ENCODE peak calls at places on chromosomes 1 and 21, in nine cellular contexts. T is cardiac muscle cell, D is prostate gland, S is brain microvascular endothelial cell, K is fibroblast of lung, P is GM23338, H is right atrium auricular region, O is psoas muscle, G is Panc1. X is an unnamed sample.

GRCh38 chr1:40653851-40654537 is 11.5 kb downstream of the RIMS3 start:
- DNase-seq in T (peak; percentile 17), D (no peak), S (no peak), K (no peak), P (peak; percentile 80), H (no peak), O (no peak), G (no peak), X (no peak)

GRCh38 chr1:25246600-25247023 is 642 bp downstream of the RSRP1 start:
- DNase-seq in T (no peak), D (no peak), S (no peak), K (peak; percentile 15), P (peak; percentile 37), H (no peak), O (peak; percentile 72), G (no peak), X (peak; percentile 65)

GRCh38 chr1:184838374-184838995 is 83.8 kb upstream of the EDEM3 start:
- DNase-seq in T (peak; percentile 86), D (peak; percentile 73), S (peak; percentile 92), K (peak; percentile 91), P (no peak), H (peak; percentile 80), O (peak; percentile 78), G (no peak), X (peak; percentile 67)

GRCh38 chr1:160711528-160712311 is at the start of gene CD48:
- DNase-seq in T (no peak), D (no peak), S (no peak), K (no peak), P (no peak), H (no peak), O (no peak), G (no peak), X (no peak)

GRCh38 chr21:30733026-30733425 is 14.0 kb downstream of the KRTAP21-2 start:
- DNase-seq in T (no peak), D (no peak), S (no peak), K (no peak), P (no peak), H (no peak), O (no peak), G (no peak), X (no peak)

GRCh38 chr1:55690366-55690765 is 475.2 kb upstream of the USP24 start:
- DNase-seq in T (no peak), D (no peak), S (no peak), K (no peak), P (no peak), H (no peak), O (peak; percentile 59), G (no peak), X (no peak)

GRCh38 chr1:41314781-41315481 is 46.3 kb upstream of the FOXO6 start:
- DNase-seq in T (peak; percentile 82), D (no peak), S (peak; percentile 54), K (peak; percentile 75), P (peak; percentile 39), H (no peak), O (no peak), G (no peak), X (no peak)

GRCh38 chr21:42125571-42126544 is 54.7 kb downstream of the UMODL1 start:
- DNase-seq in T (peak; percentile 47), D (no peak), S (peak; percentile 14), K (peak; percentile 63), P (peak; percentile 54), H (no peak), O (no peak), G (no peak), X (no peak)

GRCh38 chr1:117683571-117684285 is 77.9 kb downstream of the TENT5C start:
- DNase-seq in T (peak; percentile 46), D (no peak), S (no peak), K (peak; percentile 87), P (no peak), H (no peak), O (no peak), G (no peak), X (no peak)

GRCh38 chr1:218665216-218665615 is 320.1 kb downstream of the TGFB2 start:
- DNase-seq in T (peak; percentile 78), D (peak; percentile 12), S (peak; percentile 65), K (peak; percentile 90), P (no peak), H (peak; percentile 74), O (peak; percentile 74), G (no peak), X (no peak)

GRCh38 chr1:65832296-65832695 is 39.6 kb downstream of the PDE4B start:
- DNase-seq in T (no peak), D (no peak), S (peak; percentile 35), K (peak; percentile 81), P (no peak), H (no peak), O (no peak), G (no peak), X (no peak)

GRCh38 chr1:94418664-94419655 is 771 bp downstream of the ABCD3 start:
- DNase-seq in T (peak; percentile 46), D (peak; percentile 59), S (peak; percentile 32), K (peak; percentile 48), P (peak; percentile 50), H (peak; percentile 68), O (peak; percentile 53), G (no peak), X (no peak)

GRCh38 chr1:199202331-199202730 is 563.5 kb downstream of the PTPRC start:
- DNase-seq in T (no peak), D (no peak), S (no peak), K (no peak), P (no peak), H (no peak), O (no peak), G (no peak), X (no peak)

GRCh38 chr21:17610862-17611261 is 1.8 kb downstream of the BTG3 start:
- DNase-seq in T (peak; percentile 22), D (peak; percentile 21), S (no peak), K (peak; percentile 35), P (no peak), H (no peak), O (no peak), G (no peak), X (no peak)

GRCh38 chr1:94646786-94647555 is 105.4 kb upstream of the F3 start:
- DNase-seq in T (peak; percentile 71), D (no peak), S (no peak), K (peak; percentile 71), P (no peak), H (no peak), O (no peak), G (no peak), X (no peak)

GRCh38 chr21:45940621-45941337 is 40.8 kb upstream of the COL6A1 start:
- DNase-seq in T (no peak), D (no peak), S (no peak), K (no peak), P (no peak), H (no peak), O (no peak), G (no peak), X (no peak)

GRCh38 chr21:46675595-46676280 is 40.3 kb downstream of the PRMT2 start:
- DNase-seq in T (peak; percentile 15), D (no peak), S (no peak), K (no peak), P (no peak), H (no peak), O (no peak), G (no peak), X (no peak)

GRCh38 chr1:115669002-115669673 is 27.4 kb downstream of the VANGL1 start:
- DNase-seq in T (peak; percentile 44), D (no peak), S (peak; percentile 87), K (peak; percentile 90), P (no peak), H (no peak), O (no peak), G (no peak), X (no peak)

GRCh38 chr21:39251326-39251725 is 62.1 kb downstream of the BRWD1 start:
- DNase-seq in T (peak; percentile 2), D (no peak), S (no peak), K (no peak), P (no peak), H (no peak), O (no peak), G (no peak), X (no peak)

GRCh38 chr1:166920561-166921475 is 44.8 kb upstream of the TADA1 start:
- DNase-seq in T (peak; percentile 16), D (no peak), S (no peak), K (no peak), P (peak; percentile 79), H (no peak), O (no peak), G (no peak), X (peak; percentile 40)

GRCh38 chr1:21857840-21858670 is 46.0 kb downstream of the LDLRAD2 start:
- DNase-seq in T (no peak), D (no peak), S (no peak), K (no peak), P (no peak), H (no peak), O (no peak), G (no peak), X (no peak)
- H3K36me3 ChIP-seq in T (peaks cover 49% of the 10 kb centered on the region), D (peaks cover 19% of the 10 kb centered on the region), S (peaks cover 69% of the 10 kb centered on the region), K (peaks cover 45% of the 10 kb centered on the region), P (peaks cover 5% of the 10 kb centered on the region), H (peaks cover 93% of the 10 kb centered on the region), O (peaks cover 5% of the 10 kb centered on the region), G (peaks cover 6% of the 10 kb centered on the region), X (peaks cover 58% of the 10 kb centered on the region)

GRCh38 chr1:230939806-230940489 is 38.7 kb downstream of the TTC13 start:
- DNase-seq in T (no peak), D (no peak), S (no peak), K (peak; percentile 33), P (no peak), H (no peak), O (no peak), G (no peak), X (no peak)
- TF ChIP-seq CTCF in T (no peak), D (no peak), S (no peak), K (no peak), P (no peak), H (no peak), O (no peak), G (no peak), X (no peak)

DNA sequence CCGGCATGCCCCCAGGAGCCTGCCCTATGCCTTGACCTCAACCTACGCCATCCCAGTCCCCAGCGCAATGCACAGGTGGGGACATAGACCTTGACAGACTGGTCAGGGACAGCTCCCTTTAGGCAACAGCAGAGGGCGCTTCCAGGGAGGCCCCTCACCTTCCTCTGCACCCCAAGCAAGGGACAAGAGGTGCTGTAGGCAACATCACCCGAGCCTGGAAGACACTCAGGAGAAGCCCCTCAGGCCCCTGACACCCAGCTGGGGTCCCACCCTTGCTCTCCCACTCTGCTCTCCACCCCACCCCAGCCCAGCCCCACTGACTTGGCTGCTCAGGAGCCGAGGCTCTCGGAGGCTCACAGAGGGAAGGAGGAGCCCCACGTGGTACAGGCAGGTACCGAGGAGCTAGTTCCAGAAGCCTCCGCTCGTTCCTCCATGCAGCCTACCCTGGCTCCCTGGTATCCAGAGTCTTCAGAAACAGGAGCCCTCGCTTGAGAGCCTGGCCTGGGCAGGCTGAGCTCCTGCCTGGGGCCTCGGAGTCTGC is 2.4 kb upstream of the WNT3A start:
- DNase-seq in T (peak; percentile 36), D (no peak), S (no peak), K (no peak), P (peak; percentile 79), H (peak; percentile 38), O (no peak), G (peak; percentile 12), X (no peak)
- H3K4me3 ChIP-seq in T (no peak overlapping the region), D (no peak overlapping the region), S (no peak overlapping the region), K (no peak overlapping the region), P (peak overlapping the region; percentile 57), H (no peak overlapping the region), O (no peak overlapping the region), G (no peak overlapping the region), X (no peak overlapping the region)

GRCh38 chr21:34814529-34814951 is 145.7 kb downstream of the CLIC6 start:
- DNase-seq in T (no peak), D (no peak), S (no peak), K (no peak), P (no peak), H (no peak), O (no peak), G (no peak), X (no peak)
- H3K36me3 ChIP-seq in T (no peaks in the 10 kb centered on the region), D (no peaks in the 10 kb centered on the region), S (peaks cover 26% of the 10 kb centered on the region), K (peaks cover 19% of the 10 kb centered on the region), P (no peaks in the 10 kb centered on the region), H (no peaks in the 10 kb centered on the region), O (peaks cover 6% of the 10 kb centered on the region), G (no peaks in the 10 kb centered on the region), X (peaks cover 52% of the 10 kb centered on the region)

X was measured in RWPE2.